ENCODE peak calls at places on chromosome 15, in ten cellular contexts. L is CD8-positive, alpha-beta memory T cell; V is kidney; Q is suprapubic skin; E is IMR-90; R is fibroblast of lung; U is hepatocyte; X is CD8-positive, alpha-beta T cell; P is cardiac muscle cell; H is transverse colon. A is an unnamed sample.

GRCh38 chr15:92683511-92683834 is 27.9 kb upstream of the FAM174B start:
- DNase-seq in R (peak), H (peak), V (no peak), P (peak), E (no peak), Q (no peak), L (no peak), X (no peak), U (peak), A (peak)

GRCh38 chr15:41487376-41487775 is 6.3 kb upstream of the ITPKA start:
- DNase-seq in H (no peak), X (no peak), Q (no peak), P (no peak), V (no peak), L (no peak), R (no peak), U (no peak), E (no peak), A (peak)

GRCh38 chr15:81411056-81411455 is 37.0 kb upstream of the TMC3 start:
- DNase-seq in E (no peak), R (no peak), Q (no peak), L (no peak), V (no peak), P (no peak), U (no peak), H (no peak), X (no peak), A (no peak)

GRCh38 chr15:76310470-76311070 is 699 bp downstream of the ETFA start:
- DNase-seq in E (no peak), R (no peak), H (no peak), Q (no peak), P (peak), X (no peak), V (no peak), L (no peak), U (peak), A (no peak)

GRCh38 chr15:76840830-76841460 is 64.2 kb downstream of the SCAPER start:
- DNase-seq in H (no peak), P (peak), V (no peak), R (peak), E (peak), X (no peak), L (no peak), Q (no peak), U (peak), A (peak)

GRCh38 chr15:44441095-44441501 is 13.7 kb downstream of the CTDSPL2 start:
- DNase-seq in V (no peak), E (no peak), U (no peak), X (no peak), L (no peak), Q (no peak), R (no peak), P (no peak), H (no peak), A (no peak)

GRCh38 chr15:67048281-67049279 is 16.8 kb upstream of the SMAD3 start:
- DNase-seq in X (no peak), E (peak), H (peak), R (peak), P (no peak), L (no peak), U (peak), V (peak), Q (no peak), A (peak)

GRCh38 chr15:43529587-43530345 is 12.4 kb downstream of the MAP1A start:
- DNase-seq in E (no peak), L (no peak), U (no peak), Q (no peak), V (no peak), X (no peak), R (no peak), H (no peak), P (no peak), A (no peak)

GRCh38 chr15:25883860-25884259 is 20.7 kb upstream of the ATP10A start:
- DNase-seq in Q (no peak), L (no peak), H (no peak), X (no peak), V (no peak), R (peak), E (peak), U (no peak), P (no peak), A (no peak)

GRCh38 chr15:90921887-90922286 is 10.5 kb downstream of the HDDC3 start:
- DNase-seq in P (no peak), E (no peak), L (no peak), Q (no peak), H (no peak), U (no peak), R (no peak), V (no peak), X (no peak), A (no peak)

GRCh38 chr15:75947117-75947516 is 43.4 kb downstream of the FBXO22 start:
- DNase-seq in R (peak), X (no peak), U (no peak), H (no peak), L (no peak), V (no peak), E (peak), Q (no peak), P (no peak), A (no peak)

GRCh38 chr15:71096676-71097075 is 18.6 kb upstream of the THSD4 start:
- DNase-seq in X (no peak), Q (no peak), V (no peak), H (no peak), R (no peak), P (no peak), L (no peak), U (no peak), E (peak), A (no peak)

GRCh38 chr15:48790716-48791115 is 20.2 kb downstream of the CEP152 start:
- DNase-seq in V (no peak), X (no peak), R (no peak), E (no peak), P (no peak), H (no peak), L (no peak), U (no peak), Q (no peak), A (no peak)
- H3K4me3 ChIP-seq in V (no peak), X (no peak), R (no peak), E (no peak), P (no peak), H (no peak), L (no peak), U (no peak), Q (peak), A (no peak)

DNA sequence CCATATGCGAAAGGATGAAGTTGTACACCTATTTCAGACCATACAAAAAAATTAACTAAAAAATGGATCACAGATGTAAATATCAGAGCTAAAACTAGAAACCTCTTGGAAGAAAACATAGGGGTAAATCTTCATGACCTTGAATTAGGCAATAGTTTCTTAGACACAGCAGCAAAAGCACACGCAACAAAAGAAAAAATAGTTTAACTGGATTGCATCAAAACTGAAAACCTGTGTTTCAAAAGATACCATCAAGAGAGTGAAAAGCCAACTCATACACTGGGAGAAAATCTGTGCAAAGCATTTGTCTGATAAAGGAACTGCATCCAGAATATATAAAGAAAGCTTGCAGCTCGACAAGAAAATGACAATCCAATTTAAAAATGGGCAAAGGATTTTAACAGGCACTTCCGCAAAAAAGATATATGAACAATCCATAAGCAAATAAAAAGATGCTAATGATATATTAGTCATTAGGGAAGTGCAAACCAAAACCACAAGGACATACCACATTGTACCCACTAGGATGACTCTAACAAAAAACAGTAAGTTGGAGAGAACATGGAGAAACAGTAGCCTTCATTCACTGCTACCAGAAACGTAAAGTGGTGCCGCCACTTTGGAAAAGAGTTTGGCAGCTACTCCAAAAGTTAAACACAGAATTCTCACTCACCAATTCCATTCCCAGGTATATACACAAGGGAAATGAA is 263.1 kb downstream of the ADAMTS17 start:
- DNase-seq in E (no peak), V (no peak), X (no peak), R (no peak), L (no peak), Q (no peak), P (no peak), U (no peak), H (no peak), A (no peak)
- H3K27ac ChIP-seq in E (no peak), V (no peak), X (no peak), R (no peak), L (no peak), Q (no peak), P (no peak), U (no peak), H (no peak), A (no peak)

DNA sequence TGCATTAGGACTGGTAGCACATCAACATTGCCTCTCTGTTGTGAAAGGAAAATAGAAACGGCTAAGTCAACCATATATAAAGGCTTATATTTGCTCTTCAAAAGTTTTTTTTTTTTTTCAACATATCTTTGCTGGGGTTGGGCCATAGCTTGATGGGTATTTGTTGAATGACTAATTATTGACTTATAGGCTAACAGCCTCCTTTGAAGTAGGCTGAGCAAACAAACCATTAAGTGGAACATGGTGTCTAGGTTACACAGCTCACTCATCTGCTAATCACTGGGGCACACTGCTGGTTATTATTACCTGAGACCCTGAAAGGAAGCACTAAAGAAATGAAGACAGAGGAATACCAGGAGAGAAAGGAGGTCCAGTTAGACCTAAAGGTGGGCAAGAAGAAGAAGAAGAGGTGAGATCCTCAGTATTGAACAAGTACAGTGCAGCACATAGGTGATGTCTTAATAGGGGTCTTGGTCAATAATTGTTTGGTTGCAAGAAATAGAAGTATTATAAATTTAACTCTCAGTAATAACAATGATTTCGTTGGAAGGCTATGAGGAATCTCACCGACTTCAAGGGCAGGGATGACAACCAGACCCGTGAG is 139.4 kb downstream of the RPLP1 start:
- DNase-seq in V (no peak), E (no peak), H (no peak), L (no peak), R (no peak), P (no peak), U (peak), Q (no peak), X (no peak), A (peak)
- H3K4me3 ChIP-seq in V (no peak), E (no peak), H (no peak), L (no peak), R (no peak), P (no peak), U (no peak), Q (no peak), X (no peak), A (no peak)

GRCh38 chr15:58179741-58180381 is 41.7 kb downstream of the AQP9 start:
- DNase-seq in Q (no peak), H (no peak), V (no peak), L (no peak), E (peak), R (no peak), X (no peak), U (no peak), P (no peak), A (no peak)

GRCh38 chr15:58178668-58179067 is 40.5 kb downstream of the AQP9 start:
- DNase-seq in E (no peak), L (no peak), Q (no peak), P (no peak), V (no peak), X (no peak), R (no peak), U (no peak), H (no peak), A (no peak)

GRCh38 chr15:58182460-58183163 is 44.4 kb downstream of the AQP9 start:
- DNase-seq in U (peak), E (peak), X (no peak), H (peak), P (peak), R (peak), Q (no peak), V (peak), L (no peak), A (peak)

GRCh38 chr15:58175955-58176354 is 37.8 kb downstream of the AQP9 start:
- DNase-seq in V (no peak), U (no peak), L (no peak), R (no peak), P (no peak), H (no peak), E (no peak), X (no peak), Q (no peak), A (no peak)

DNA sequence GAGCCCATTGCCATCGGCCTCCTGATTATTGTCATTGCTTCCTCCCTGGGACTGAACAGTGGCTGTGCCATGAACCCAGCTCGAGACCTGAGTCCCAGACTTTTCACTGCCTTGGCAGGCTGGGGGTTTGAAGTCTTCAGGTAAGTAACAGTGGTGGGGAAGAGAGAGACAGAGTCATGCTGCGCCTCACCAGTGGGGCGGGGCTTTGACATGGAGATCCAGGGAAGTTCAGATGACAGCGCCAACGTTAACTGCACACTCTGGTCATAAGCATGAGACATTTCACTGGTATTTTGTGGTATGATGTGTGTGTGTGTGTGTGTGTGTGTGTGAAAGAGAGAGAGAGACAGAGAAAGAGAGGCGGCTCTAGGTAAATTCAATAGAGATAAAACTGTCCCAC is 41.0 kb downstream of the AQP9 start:
- DNase-seq in E (peak), P (no peak), R (no peak), U (no peak), L (no peak), V (no peak), Q (no peak), X (no peak), H (no peak), A (no peak)
- H3K27ac ChIP-seq in E (no peak), P (no peak), R (no peak), U (no peak), L (no peak), V (no peak), Q (no peak), X (no peak), H (no peak), A (no peak)

GRCh38 chr15:74867562-74868458 is 5.4 kb downstream of the SCAMP2 start:
- DNase-seq in U (no peak), R (no peak), L (no peak), Q (no peak), P (no peak), E (no peak), V (no peak), H (peak), X (no peak), A (peak)
- H3K4me3 ChIP-seq in U (no peak), R (no peak), L (peak), Q (no peak), P (no peak), E (no peak), V (no peak), H (no peak), X (no peak), A (no peak)

GRCh38 chr15:74156018-74156417 is 17.5 kb upstream of the ISLR start:
- DNase-seq in L (no peak), U (no peak), V (no peak), X (no peak), R (no peak), Q (no peak), P (no peak), E (no peak), H (no peak), A (no peak)

GRCh38 chr15:74158855-74159650 is 14.5 kb upstream of the ISLR start:
- DNase-seq in X (no peak), P (no peak), U (no peak), L (no peak), E (no peak), H (no peak), V (no peak), Q (no peak), R (no peak), A (no peak)

GRCh38 chr15:74157868-74158827 is 15.4 kb upstream of the ISLR start:
- DNase-seq in E (no peak), V (no peak), L (no peak), Q (no peak), H (no peak), P (no peak), X (no peak), R (no peak), U (no peak), A (no peak)

GRCh38 chr15:74159773-74160172 is 13.7 kb upstream of the ISLR start:
- DNase-seq in E (no peak), V (no peak), L (no peak), Q (no peak), X (no peak), R (no peak), H (no peak), U (no peak), P (no peak), A (no peak)

GRCh38 chr15:74156678-74157411 is 16.7 kb upstream of the ISLR start:
- DNase-seq in H (no peak), R (no peak), E (no peak), Q (peak), L (no peak), V (no peak), U (no peak), P (peak), X (no peak), A (no peak)
- H3K27ac ChIP-seq in H (peak), R (no peak), E (no peak), Q (no peak), L (no peak), V (no peak), U (peak), P (peak), X (no peak), A (no peak)

GRCh38 chr15:78061963-78062427 is 15.5 kb downstream of the TBC1D2B start:
- DNase-seq in V (peak), E (peak), X (no peak), L (peak), R (peak), Q (peak), P (peak), H (no peak), U (peak), A (peak)
- H3K4me3 ChIP-seq in V (peak), E (peak), X (peak), L (peak), R (peak), Q (peak), P (no peak), H (peak), U (no peak), A (no peak)

A was measured in small intestine.